ENCODE peak calls at places on chromosomes 5 and 9, in six cellular contexts. A, K, F, R, Y and N are unnamed samples.

GRCh38 chr5:53991942-53992341 is 318.4 kb downstream of the ARL15 start:
- DNase-seq in F (no peak), A (no peak), Y (no peak), K (no peak), R (no peak), N (no peak)

GRCh38 chr5:138675998-138676397 is 77.2 kb upstream of the CTNNA1 start:
- DNase-seq in F (no peak), A (no peak), R (no peak), Y (peak), K (no peak), N (no peak)

GRCh38 chr5:61277190-61277589 is 54.9 kb upstream of the ZSWIM6 start:
- DNase-seq in Y (no peak), K (no peak), F (peak), R (no peak), A (no peak), N (no peak)

GRCh38 chr9:123349691-123350480 is 6.1 kb upstream of the CRB2 start:
- DNase-seq in A (no peak), R (no peak), Y (peak), K (no peak), F (peak), N (no peak)

GRCh38 chr9:35079426-35080341 is at the start of gene FANCG:
- DNase-seq in K (peak), A (peak), Y (peak), R (peak), F (peak), N (peak)

GRCh38 chr9:133792721-133793470 is 54.7 kb upstream of the SARDH start:
- DNase-seq in R (no peak), F (peak), A (peak), K (peak), Y (peak), N (peak)

GRCh38 chr5:98911221-98912040 is 17.4 kb downstream of the CHD1 start:
- DNase-seq in R (no peak), F (peak), Y (no peak), A (no peak), K (no peak), N (no peak)

GRCh38 chr5:112023766-112024165 is 266.8 kb upstream of the NREP start:
- DNase-seq in A (no peak), Y (no peak), F (no peak), K (no peak), R (no peak), N (no peak)

GRCh38 chr5:392431-392988 is 50.5 kb upstream of the EXOC3 start:
- DNase-seq in F (no peak), R (no peak), K (no peak), Y (peak), A (peak), N (no peak)

GRCh38 chr9:109966643-109967368 is 186.8 kb downstream of the PALM2AKAP2 start:
- DNase-seq in R (no peak), K (no peak), Y (no peak), F (no peak), A (no peak), N (no peak)

GRCh38 chr5:145939532-145940065 is 3.2 kb downstream of the SH3RF2 start:
- DNase-seq in Y (no peak), K (no peak), F (no peak), A (no peak), R (no peak), N (no peak)

GRCh38 chr5:145937432-145938250 is 1.3 kb downstream of the SH3RF2 start:
- DNase-seq in F (no peak), A (no peak), K (no peak), R (no peak), Y (peak), N (peak)

GRCh38 chr5:145941096-145941676 is 4.8 kb downstream of the SH3RF2 start:
- DNase-seq in K (no peak), F (no peak), Y (peak), A (no peak), R (no peak), N (no peak)

GRCh38 chr5:145936401-145937131 is at the start of gene SH3RF2:
- DNase-seq in Y (peak), A (no peak), F (peak), K (peak), R (no peak), N (peak)

GRCh38 chr5:145938699-145939531 is 2.5 kb downstream of the SH3RF2 start:
- DNase-seq in R (no peak), Y (no peak), K (no peak), F (no peak), A (no peak), N (no peak)
- H3K4me3 ChIP-seq in R (peak), Y (peak), K (peak), F (no peak), A (peak), N (peak)

DNA sequence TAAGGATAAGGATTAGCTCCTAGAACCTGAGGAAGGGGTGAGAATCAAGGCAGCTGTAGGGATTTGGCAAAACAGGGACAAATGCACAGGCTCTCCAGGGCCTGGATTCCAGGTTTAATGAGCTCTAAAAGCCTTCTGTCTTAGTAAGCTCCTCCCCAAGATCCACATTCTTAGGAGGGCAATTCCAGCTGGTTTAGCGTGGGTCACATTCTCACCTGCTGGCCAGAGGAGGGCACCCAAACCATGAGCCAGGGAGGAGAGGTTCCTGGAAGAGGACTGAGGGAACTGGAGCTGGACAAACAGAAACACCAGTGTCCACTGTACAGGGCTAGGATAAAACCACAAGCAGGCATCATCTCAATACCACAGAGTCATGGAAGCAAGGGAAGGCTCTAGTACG is 480.0 kb downstream of the CCDC171 start:
- DNase-seq in R (no peak), K (no peak), Y (no peak), F (no peak), A (no peak), N (no peak)
- TF ChIP-seq CTCF in R (no peak), K (no peak), Y (no peak), F (peak), A (no peak), N (peak)

DNA sequence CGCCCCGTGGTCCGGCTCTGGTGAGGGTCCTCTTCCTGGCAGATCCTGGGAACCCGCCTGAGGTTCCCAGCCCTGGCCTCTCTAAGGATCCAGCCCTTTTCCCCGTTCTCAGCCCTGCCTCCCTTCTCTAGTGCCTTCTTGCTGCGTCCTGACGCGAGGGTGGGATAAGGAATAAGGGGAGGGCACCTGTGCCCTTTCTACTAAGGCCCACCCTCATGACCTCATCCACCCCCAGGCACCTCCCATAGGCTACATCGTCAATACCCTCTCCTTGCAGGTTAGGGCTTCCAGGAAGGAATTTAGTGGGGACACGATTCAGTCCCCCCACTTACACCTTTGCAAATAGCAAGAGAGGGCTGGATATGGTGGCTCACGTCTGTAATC is 10.7 kb upstream of the DIPK1B start:
- DNase-seq in F (no peak), A (no peak), R (no peak), K (no peak), Y (no peak), N (no peak)
- H3K4me3 ChIP-seq in F (no peak), A (no peak), R (peak), K (peak), Y (no peak), N (no peak)

GRCh38 chr5:176361437-176362097 is at the start of gene KIAA1191:
- DNase-seq in K (peak), Y (peak), R (peak), F (peak), A (peak), N (peak)
- TF ChIP-seq CTCF in K (no peak), Y (no peak), R (peak), F (peak), A (peak), N (peak)